ENCODE peak calls at places on chromosomes 1 and 21, in nine cellular contexts. A is NCI-H187; J is skeletal muscle cell; G is lower leg skin; H is GM12892; N is CD4-positive, alpha-beta memory T cell; D is Daoy; O is fibroblast of pulmonary artery; S is C1 segment of cervical spinal cord. K is an unnamed sample.

GRCh38 chr1:162367772-162368171 is 8.9 kb downstream of the SPATA46 start:
- DNase-seq in A (no peak), J (no peak), G (no peak), H (no peak), N (no peak), D (no peak), O (no peak), S (no peak), K (no peak)

GRCh38 chr1:43890815-43891214 is 42.8 kb upstream of the ARTN start:
- DNase-seq in A (no peak), J (no peak), G (no peak), H (no peak), N (no peak), D (no peak), O (no peak), S (no peak), K (no peak)

GRCh38 chr1:221913351-221913750 is 171.5 kb upstream of the DUSP10 start:
- DNase-seq in A (no peak), J (peak), G (no peak), H (no peak), N (no peak), D (peak), O (no peak), S (no peak), K (no peak)

GRCh38 chr1:234541281-234541975 is 62.4 kb upstream of the TARBP1 start:
- DNase-seq in A (no peak), J (no peak), G (no peak), H (no peak), N (no peak), D (peak), O (peak), S (no peak), K (no peak)

GRCh38 chr1:201778279-201779023 is 50.5 kb upstream of the IPO9 start:
- DNase-seq in A (no peak), J (no peak), G (no peak), H (no peak), N (no peak), D (no peak), O (peak), S (no peak), K (no peak)

GRCh38 chr1:42756956-42757891 is 9.6 kb downstream of the P3H1 start:
- DNase-seq in A (no peak), J (peak), G (no peak), H (no peak), N (no peak), D (peak), O (peak), S (no peak), K (peak)

GRCh38 chr1:154730251-154730650 is 122.3 kb upstream of the ADAR start:
- DNase-seq in A (no peak), J (no peak), G (no peak), H (no peak), N (no peak), D (peak), O (peak), S (no peak), K (no peak)

GRCh38 chr1:7470904-7471638 is 300.0 kb upstream of the VAMP3 start:
- DNase-seq in A (no peak), J (peak), G (peak), H (no peak), N (no peak), D (peak), O (peak), S (no peak), K (no peak)

GRCh38 chr1:234601217-234602017 is 8.6 kb downstream of the IRF2BP2 start:
- DNase-seq in A (no peak), J (no peak), G (no peak), H (no peak), N (peak), D (no peak), O (peak), S (no peak), K (peak)

GRCh38 chr1:213369465-213369864 is 318.4 kb downstream of the RPS6KC1 start:
- DNase-seq in A (no peak), J (no peak), G (no peak), H (no peak), N (no peak), D (no peak), O (no peak), S (no peak), K (no peak)

GRCh38 chr1:204363335-204364114 is 3.8 kb upstream of the PLEKHA6 start:
- DNase-seq in A (peak), J (no peak), G (peak), H (peak), N (peak), D (peak), O (peak), S (peak), K (peak)

GRCh38 chr1:112706505-112707216 is at the start of gene RHOC:
- DNase-seq in A (no peak), J (no peak), G (no peak), H (peak), N (no peak), D (peak), O (peak), S (no peak), K (peak)

GRCh38 chr1:186187601-186188000 is 187.5 kb downstream of the TPR start:
- DNase-seq in A (no peak), J (no peak), G (no peak), H (no peak), N (no peak), D (no peak), O (no peak), S (no peak), K (no peak)

GRCh38 chr1:111720977-111721670 is 18.1 kb downstream of the INKA2 start:
- DNase-seq in A (no peak), J (no peak), G (no peak), H (no peak), N (no peak), D (no peak), O (no peak), S (no peak), K (no peak)

GRCh38 chr21:43341349-43342163 is 85.4 kb downstream of the SIK1 start:
- DNase-seq in A (no peak), J (no peak), G (no peak), H (no peak), N (no peak), D (no peak), O (no peak), S (no peak), K (no peak)

GRCh38 chr1:179586107-179586823 is 5.4 kb upstream of the TDRD5 start:
- DNase-seq in A (no peak), J (peak), G (peak), H (no peak), N (no peak), D (peak), O (peak), S (no peak), K (no peak)

GRCh38 chr1:246213947-246214346 is 293.1 kb downstream of the SMYD3 start:
- DNase-seq in A (no peak), J (no peak), G (no peak), H (no peak), N (no peak), D (no peak), O (no peak), S (no peak), K (no peak)

GRCh38 chr21:19244502-19245187 is 841.1 kb upstream of the TMPRSS15 start:
- DNase-seq in A (no peak), J (no peak), G (no peak), H (no peak), N (no peak), D (no peak), O (no peak), S (no peak), K (no peak)

GRCh38 chr1:238558156-238558555 is 667.4 kb upstream of the ZP4 start:
- DNase-seq in A (no peak), J (peak), G (no peak), H (no peak), N (no peak), D (peak), O (peak), S (no peak), K (no peak)

GRCh38 chr1:83058327-83058726 is 940.6 kb downstream of the TTLL7 start:
- DNase-seq in A (no peak), J (peak), G (no peak), H (no peak), N (no peak), D (no peak), O (no peak), S (no peak), K (no peak)

GRCh38 chr1:97084566-97084965 is 363.0 kb downstream of the PTBP2 start:
- DNase-seq in A (no peak), J (no peak), G (no peak), H (no peak), N (no peak), D (no peak), O (no peak), S (no peak), K (no peak)

GRCh38 chr21:37561941-37562919 is 195.7 kb downstream of the DYRK1A start:
- DNase-seq in A (no peak), J (no peak), G (no peak), H (no peak), N (no peak), D (no peak), O (no peak), S (no peak), K (no peak)

GRCh38 chr1:18007391-18008106 is 100.0 kb upstream of the IGSF21 start:
- DNase-seq in A (no peak), J (no peak), G (no peak), H (no peak), N (no peak), D (no peak), O (no peak), S (no peak), K (no peak)

GRCh38 chr1:28736450-28737244 is at the start of gene YTHDF2:
- DNase-seq in A (peak), J (peak), G (peak), H (peak), N (peak), D (peak), O (peak), S (peak), K (peak)

GRCh38 chr1:10495942-10496341 is 21.2 kb downstream of the PEX14 start:
- DNase-seq in A (no peak), J (no peak), G (peak), H (no peak), N (peak), D (no peak), O (no peak), S (no peak), K (no peak)

GRCh38 chr1:20733361-20733975 is 965 bp upstream of the SH2D5 start:
- DNase-seq in A (no peak), J (no peak), G (no peak), H (no peak), N (no peak), D (no peak), O (no peak), S (no peak), K (no peak)

GRCh38 chr1:85460555-85461088 is 4.3 kb downstream of the DDAH1 start:
- DNase-seq in A (no peak), J (no peak), G (peak), H (no peak), N (no peak), D (no peak), O (no peak), S (no peak), K (no peak)

GRCh38 chr1:1272341-1273151 is 1.1 kb downstream of the UBE2J2 start:
- DNase-seq in A (no peak), J (no peak), G (no peak), H (no peak), N (peak), D (no peak), O (no peak), S (no peak), K (no peak)

GRCh38 chr1:113913312-113913668 is 8.2 kb downstream of the DCLRE1B start:
- DNase-seq in A (no peak), J (no peak), G (no peak), H (no peak), N (no peak), D (no peak), O (no peak), S (no peak), K (no peak)

GRCh38 chr1:15656464-15656863 is 27.7 kb upstream of the PLEKHM2 start:
- DNase-seq in A (no peak), J (no peak), G (no peak), H (no peak), N (no peak), D (no peak), O (no peak), S (no peak), K (no peak)

GRCh38 chr1:81007024-81007423 is 793.7 kb upstream of the ADGRL2 start:
- DNase-seq in A (no peak), J (no peak), G (no peak), H (no peak), N (no peak), D (no peak), O (no peak), S (no peak), K (no peak)

GRCh38 chr1:198741744-198742143 is 102.9 kb downstream of the PTPRC start:
- DNase-seq in A (no peak), J (no peak), G (no peak), H (no peak), N (no peak), D (peak), O (no peak), S (no peak), K (no peak)

GRCh38 chr1:211783897-211784296 is 46.7 kb downstream of the LPGAT1 start:
- DNase-seq in A (no peak), J (no peak), G (no peak), H (no peak), N (no peak), D (no peak), O (no peak), S (no peak), K (no peak)